ENCODE peak calls at places on chromosomes 4 and X, in four cellular contexts. One of them, this sample, is unnamed.

GRCh38 chr4:179843370-179843769 is 2399.8 kb upstream of the TENM3 start:
- DNase-seq in endothelial cell: no peak
- DNase-seq in frontal cortex: no peak
- DNase-seq in caudate nucleus: no peak
- DNase-seq in this sample: no peak

GRCh38 chr4:92872604-92873003 is 568.8 kb downstream of the GRID2 start:
- DNase-seq in caudate nucleus: no peak
- DNase-seq in endothelial cell: no peak
- DNase-seq in frontal cortex: no peak
- DNase-seq in this sample: no peak

GRCh38 chr4:11894976-11895375 is 466.3 kb upstream of the HS3ST1 start:
- DNase-seq in endothelial cell: no peak
- DNase-seq in caudate nucleus: no peak
- DNase-seq in frontal cortex: no peak
- DNase-seq in this sample: no peak

GRCh38 chrX:116238093-116238492 is 67.5 kb downstream of the AGTR2 start:
- DNase-seq in frontal cortex: no peak
- DNase-seq in endothelial cell: no peak
- DNase-seq in caudate nucleus: no peak
- DNase-seq in this sample: no peak

GRCh38 chrX:130680164-130681035 is 222.6 kb downstream of the ENOX2 start:
- DNase-seq in frontal cortex: no peak
- DNase-seq in endothelial cell: no peak
- DNase-seq in caudate nucleus: no peak
- DNase-seq in this sample: no peak

GRCh38 chr4:121448231-121448630 is 67.4 kb upstream of the QRFPR start:
- DNase-seq in caudate nucleus: no peak
- DNase-seq in endothelial cell: no peak
- DNase-seq in frontal cortex: no peak
- DNase-seq in this sample: no peak

GRCh38 chr4:128830906-128831525 is 21.5 kb downstream of the JADE1 start:
- DNase-seq in frontal cortex: no peak
- DNase-seq in endothelial cell: no peak
- DNase-seq in caudate nucleus: no peak
- DNase-seq in this sample: no peak

GRCh38 chr4:128770807-128771206 is 38.7 kb upstream of the JADE1 start:
- DNase-seq in endothelial cell: no peak
- DNase-seq in caudate nucleus: no peak
- DNase-seq in frontal cortex: no peak
- DNase-seq in this sample: no peak

This sample was measured in trophoblast cell.